ENCODE peak calls at places on chromosomes 11 and 22, in six cellular contexts. Q is hepatocyte, A is sigmoid colon, S is adrenal gland, H is pancreas, V is heart left ventricle. Y is an unnamed sample. For H3K4me1, the result is how much of the 10 kb centered on the place peaks cover.

GRCh38 chr11:65498042-65498726 is 661 bp upstream of the MALAT1 start:
- DNase-seq in H (peak), A (peak), Q (peak), S (peak), V (peak), Y (peak)

GRCh38 chr11:32792948-32793475 is 1.4 kb downstream of the CCDC73 start:
- DNase-seq in A (no peak), V (no peak), S (peak), H (peak), Q (peak), Y (peak)

GRCh38 chr11:117816151-117816741 is 8.3 kb downstream of the FXYD2 start:
- DNase-seq in V (peak), S (peak), Q (peak), A (no peak), H (no peak), Y (peak)

GRCh38 chr11:26688701-26689100 is 33.2 kb downstream of the SLC5A12 start:
- DNase-seq in S (no peak), A (no peak), V (no peak), H (no peak), Q (no peak), Y (no peak)

GRCh38 chr11:112388496-112388895 is 127.8 kb upstream of the PLET1 start:
- DNase-seq in A (no peak), Q (no peak), V (no peak), H (no peak), S (no peak), Y (no peak)

GRCh38 chr22:33918676-33919590 is 1.3 kb downstream of the LARGE1 start:
- DNase-seq in A (no peak), V (no peak), H (no peak), Q (no peak), S (no peak), Y (no peak)

GRCh38 chr22:17260291-17260690 is 41.1 kb upstream of the ADA2 start:
- DNase-seq in A (no peak), V (no peak), S (no peak), Q (no peak), H (no peak), Y (no peak)

GRCh38 chr22:37442537-37442936 is 15.3 kb upstream of the ELFN2 start:
- DNase-seq in V (no peak), H (no peak), A (no peak), Q (no peak), S (no peak), Y (no peak)

GRCh38 chr11:117855452-117855851 is 21.0 kb downstream of the FXYD6 start:
- DNase-seq in A (peak), H (no peak), Q (no peak), S (peak), V (peak), Y (peak)

GRCh38 chr11:128251140-128251539 is 336.2 kb downstream of the ETS1 start:
- DNase-seq in Q (no peak), S (no peak), H (no peak), A (no peak), V (no peak), Y (no peak)

GRCh38 chr11:120749389-120749788 is 237.8 kb downstream of the GRIK4 start:
- DNase-seq in A (no peak), H (no peak), S (no peak), V (no peak), Q (no peak), Y (no peak)

GRCh38 chr22:20199413-20199842 is 48.6 kb upstream of the CCDC188 start:
- DNase-seq in H (no peak), A (no peak), S (no peak), V (no peak), Q (no peak), Y (no peak)

GRCh38 chr22:20970939-20971657 is 4.0 kb downstream of the AIFM3 start:
- DNase-seq in V (no peak), Q (no peak), S (no peak), A (no peak), H (no peak), Y (no peak)

GRCh38 chr11:848988-849824 is 6.6 kb downstream of the TSPAN4 start:
- DNase-seq in A (no peak), H (no peak), V (no peak), Q (peak), S (no peak), Y (peak)

GRCh38 chr22:37502342-37503182 is 16.4 kb upstream of the MFNG start:
- DNase-seq in A (no peak), H (peak), S (peak), Q (peak), V (no peak), Y (peak)

GRCh38 chr11:108574675-108575074 is 18.9 kb downstream of the EXPH5 start:
- DNase-seq in S (no peak), V (no peak), Q (no peak), A (no peak), H (no peak), Y (no peak)

GRCh38 chr11:33448461-33449130 is 191.4 kb downstream of the HIPK3 start:
- DNase-seq in H (no peak), Q (no peak), V (no peak), A (no peak), S (no peak), Y (no peak)

GRCh38 chr22:20406686-20407408 is 12.9 kb downstream of the ZNF74 start:
- DNase-seq in A (no peak), V (no peak), Q (no peak), S (peak), H (no peak), Y (no peak)

GRCh38 chr11:12175694-12176241 is 65.4 kb downstream of the MICAL2 start:
- DNase-seq in H (no peak), S (no peak), A (no peak), V (no peak), Q (peak), Y (no peak)

GRCh38 chr22:21682385-21683175 is 16.8 kb downstream of the PPIL2 start:
- DNase-seq in A (no peak), V (no peak), Q (no peak), S (no peak), H (no peak), Y (peak)

GRCh38 chr11:12134239-12134590 is 23.8 kb downstream of the MICAL2 start:
- DNase-seq in V (no peak), S (no peak), A (no peak), Q (no peak), H (no peak), Y (no peak)

GRCh38 chr22:19641254-19641982 is 72.9 kb upstream of the SEPTIN5 start:
- DNase-seq in H (no peak), V (no peak), A (no peak), Q (peak), S (no peak), Y (peak)

GRCh38 chr11:62054484-62055121 is 69.2 kb upstream of the INCENP start:
- DNase-seq in A (peak), Q (peak), V (no peak), S (no peak), H (no peak), Y (no peak)

GRCh38 chr11:96254087-96254486 is 88.9 kb downstream of the MAML2 start:
- DNase-seq in A (no peak), S (peak), H (no peak), Q (no peak), V (peak), Y (no peak)

GRCh38 chr11:60343094-60343704 is 16.1 kb downstream of the MS4A6E start:
- DNase-seq in A (no peak), V (no peak), H (no peak), Q (no peak), S (no peak), Y (no peak)

GRCh38 chr11:109964487-109964886 is 128.7 kb upstream of the ZC3H12C start:
- DNase-seq in Q (no peak), S (no peak), V (no peak), A (no peak), H (no peak), Y (no peak)

GRCh38 chr11:128553662-128554392 is 33.5 kb downstream of the ETS1 start:
- DNase-seq in A (no peak), H (no peak), Q (peak), S (no peak), V (no peak), Y (no peak)

GRCh38 chr11:5624489-5625278 is at the start of gene TRIM34:
- DNase-seq in A (peak), H (peak), Q (peak), V (peak), S (peak), Y (peak)

GRCh38 chr11:70212227-70212811 is 9.2 kb downstream of the FADD start:
- DNase-seq in S (no peak), Q (peak), V (no peak), A (no peak), H (no peak), Y (peak)

GRCh38 chr11:394858-395655 is 1.0 kb downstream of the PKP3 start:
- DNase-seq in S (no peak), V (no peak), A (no peak), Q (no peak), H (no peak), Y (no peak)

GRCh38 chr11:6351782-6352181 is 31.5 kb upstream of the CAVIN3 start:
- DNase-seq in S (no peak), V (no peak), H (no peak), Q (no peak), A (no peak), Y (no peak)

GRCh38 chr22:18927020-18927419 is 9.1 kb downstream of the PRODH start:
- DNase-seq in S (no peak), Q (no peak), A (no peak), V (no peak), H (no peak), Y (no peak)

GRCh38 chr11:2569731-2570210 is 125.0 kb downstream of the KCNQ1 start:
- DNase-seq in Q (no peak), S (no peak), V (no peak), H (no peak), A (peak), Y (no peak)

GRCh38 chr22:33917744-33918406 is 2.4 kb downstream of the LARGE1 start:
- DNase-seq in H (no peak), V (no peak), Q (peak), S (no peak), A (no peak), Y (no peak)

GRCh38 chr11:36530840-36531239 is 20.8 kb upstream of the TRAF6 start:
- DNase-seq in A (no peak), V (no peak), H (no peak), S (no peak), Q (no peak), Y (no peak)

GRCh38 chr22:47631571-47632102 is 869.2 kb downstream of the TBC1D22A start:
- DNase-seq in H (no peak), A (no peak), S (peak), Q (no peak), V (no peak), Y (no peak)

GRCh38 chr22:49630448-49630946 is 197.2 kb downstream of the BRD1 start:
- DNase-seq in A (no peak), S (no peak), V (no peak), H (no peak), Q (no peak), Y (no peak)
- H3K4me1 ChIP-seq in A (under half), S (under half), V (under half), H (under half), Q (under half), Y (under half)

GRCh38 chr22:50301581-50301991 is 5.9 kb downstream of the PLXNB2 start:
- DNase-seq in S (no peak), H (no peak), Q (peak), A (no peak), V (no peak), Y (peak)
- H3K4me1 ChIP-seq in S (half or more), H (under half), Q (half or more), A (half or more), V (half or more), Y (half or more)

GRCh38 chr22:49788492-49788891 is 39.2 kb downstream of the BRD1 start:
- DNase-seq in V (peak), H (no peak), A (peak), S (peak), Q (no peak), Y (peak)
- H3K4me1 ChIP-seq in V (under half), H (under half), A (half or more), S (under half), Q (under half), Y (under half)

GRCh38 chr22:29632672-29633071 is 29.2 kb downstream of the NF2 start:
- DNase-seq in S (no peak), A (no peak), H (no peak), Q (no peak), V (no peak), Y (no peak)

GRCh38 chr22:29630180-29630498 is 26.7 kb downstream of the NF2 start:
- DNase-seq in S (no peak), V (no peak), Q (no peak), H (no peak), A (no peak), Y (no peak)

GRCh38 chr22:29631725-29632124 is 28.3 kb downstream of the NF2 start:
- DNase-seq in V (no peak), A (no peak), Q (no peak), S (no peak), H (no peak), Y (no peak)

GRCh38 chr22:29629382-29630179 is 26.1 kb downstream of the NF2 start:
- DNase-seq in H (no peak), V (no peak), Q (no peak), S (no peak), A (no peak), Y (no peak)

DNA sequence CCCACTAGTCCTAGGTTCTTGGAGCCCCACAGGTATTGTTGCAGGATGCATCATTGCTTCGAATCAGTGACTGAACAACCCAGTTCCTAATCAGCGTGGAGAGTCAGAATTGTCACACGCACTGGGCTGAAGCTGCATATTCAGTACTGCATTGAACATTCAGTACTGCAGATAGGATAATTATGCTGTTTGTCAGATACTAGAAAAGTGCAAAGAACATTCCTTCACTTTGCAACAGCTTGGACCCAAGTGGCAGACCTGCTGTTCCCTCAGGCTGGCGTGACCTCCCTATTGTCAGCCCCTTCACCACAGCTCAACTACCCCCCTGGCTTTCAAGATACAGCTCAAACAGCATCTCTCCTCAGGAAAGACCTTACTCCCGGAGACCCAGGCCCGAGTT is 27.6 kb downstream of the NF2 start:
- DNase-seq in H (no peak), V (no peak), S (no peak), A (no peak), Q (no peak), Y (no peak)
- H3K4me1 ChIP-seq in H (under half), V (under half), S (under half), A (half or more), Q (under half), Y (under half)

GRCh38 chr11:102269927-102270326 is 47.4 kb upstream of the BIRC3 start:
- DNase-seq in S (no peak), A (no peak), H (no peak), Q (no peak), V (no peak), Y (no peak)

GRCh38 chr11:102266111-102266510 is 51.2 kb upstream of the BIRC3 start:
- DNase-seq in H (no peak), S (no peak), V (no peak), A (no peak), Q (no peak), Y (no peak)

GRCh38 chr11:102268083-102268984 is 49.0 kb upstream of the BIRC3 start:
- DNase-seq in H (peak), Q (peak), A (peak), S (peak), V (peak), Y (peak)

GRCh38 chr11:102268985-102269470 is 48.3 kb upstream of the BIRC3 start:
- DNase-seq in Q (no peak), V (no peak), S (no peak), H (no peak), A (no peak), Y (no peak)

GRCh38 chr11:102267602-102268001 is 49.7 kb upstream of the BIRC3 start:
- DNase-seq in A (no peak), V (no peak), H (no peak), S (no peak), Q (peak), Y (no peak)
- H3K4me1 ChIP-seq in A (under half), V (under half), H (under half), S (under half), Q (under half), Y (under half)

DNA sequence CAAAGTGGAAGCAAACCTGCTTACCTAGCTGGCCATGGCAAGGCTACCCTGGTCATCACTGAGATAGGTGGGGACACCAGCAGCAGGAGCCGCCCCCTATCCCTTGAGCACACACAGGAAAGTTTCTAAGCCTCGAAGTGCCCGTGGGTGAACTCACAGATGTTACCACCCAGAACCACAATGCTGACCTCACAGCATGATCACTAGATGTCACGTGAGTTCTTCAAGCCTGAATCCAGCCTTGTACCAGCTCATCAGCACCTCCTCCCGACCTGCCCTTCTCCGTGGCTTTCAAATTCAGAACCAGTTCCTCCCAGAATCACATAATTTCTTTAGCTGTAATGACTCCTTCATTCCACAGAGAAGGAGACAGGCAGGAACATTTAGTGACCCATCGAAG is 24.7 kb upstream of the TIMP3 start:
- DNase-seq in Q (no peak), H (no peak), A (no peak), V (no peak), S (no peak), Y (no peak)
- H3K4me1 ChIP-seq in Q (under half), H (under half), A (under half), V (under half), S (under half), Y (under half)

GRCh38 chr22:28992565-28993326 is 68.9 kb downstream of the C22orf31 start:
- DNase-seq in S (no peak), Q (no peak), A (no peak), H (no peak), V (no peak), Y (no peak)

GRCh38 chr22:28997342-28997741 is 64.3 kb downstream of the C22orf31 start:
- DNase-seq in H (no peak), S (no peak), Q (no peak), V (no peak), A (no peak), Y (no peak)

GRCh38 chr22:28998681-28999080 is 63.0 kb downstream of the C22orf31 start:
- DNase-seq in A (no peak), V (no peak), Q (no peak), H (no peak), S (no peak), Y (peak)

GRCh38 chr22:28994522-28994921 is 67.1 kb downstream of the C22orf31 start:
- DNase-seq in V (no peak), Q (no peak), S (no peak), A (no peak), H (no peak), Y (no peak)

DNA sequence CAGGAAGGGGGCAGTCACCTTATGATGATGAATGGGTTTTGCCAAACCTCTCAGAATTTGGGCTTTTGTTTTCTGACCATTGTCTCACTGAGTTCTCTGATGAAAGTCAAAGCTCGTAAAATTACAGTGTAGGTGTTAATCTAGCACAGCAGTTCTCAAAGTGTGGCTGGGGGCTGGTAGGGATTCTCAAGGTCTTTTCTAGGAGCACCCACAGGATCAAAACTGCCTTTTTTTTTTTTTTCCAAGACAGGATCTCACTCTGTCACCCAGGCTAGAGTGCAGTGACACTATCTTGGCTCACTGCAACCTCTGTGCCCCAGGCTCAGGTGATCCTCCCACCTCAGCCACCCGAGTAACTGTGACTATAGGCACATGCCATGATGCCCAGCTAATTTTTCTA is 66.1 kb downstream of the C22orf31 start:
- DNase-seq in H (no peak), S (no peak), V (no peak), Q (no peak), A (no peak), Y (no peak)
- H3K4me1 ChIP-seq in H (under half), S (under half), V (under half), Q (under half), A (under half), Y (under half)

Y was measured in thyroid gland.